ENCODE peak calls at places on chromosomes 16 and 17, in eight cellular contexts. U is dorsolateral prefrontal cortex, L is IMR-90, V is OCI-LY7, P is GM12878, R is HCT116, H is heart left ventricle, T is lower leg skin. C is an unnamed sample.

GRCh38 chr17:4747847-4748246 is 8.1 kb upstream of the CXCL16 start:
- DNase-seq in U (no peak), L (no peak), V (peak; percentile 29), P (no peak), R (no peak), H (no peak), T (no peak), C (no peak)

GRCh38 chr16:64858076-64858475 is 263.8 kb downstream of the CDH11 start:
- DNase-seq in U (no peak), L (peak; percentile 78), V (no peak), P (no peak), R (no peak), H (no peak), T (no peak), C (peak; percentile 52)

GRCh38 chr17:42275527-42276358 is 448 bp downstream of the STAT5B start:
- DNase-seq in U (no peak), L (peak; percentile 59), V (peak; percentile 30), P (no peak), R (no peak), H (no peak), T (no peak), C (peak; percentile 52)

GRCh38 chr17:76292567-76292966 is 15.5 kb downstream of the QRICH2 start:
- DNase-seq in U (no peak), L (no peak), V (no peak), P (no peak), R (no peak), H (no peak), T (no peak), C (no peak)

GRCh38 chr17:48502312-48502711 is 28.5 kb downstream of the HOXB1 start:
- DNase-seq in U (no peak), L (no peak), V (no peak), P (no peak), R (no peak), H (no peak), T (no peak), C (no peak)

GRCh38 chr17:52181842-52182241 is 23.3 kb upstream of the CA10 start:
- DNase-seq in U (no peak), L (no peak), V (no peak), P (no peak), R (no peak), H (no peak), T (no peak), C (no peak)

GRCh38 chr17:32445976-32446375 is 1.7 kb downstream of the PSMD11 start:
- DNase-seq in U (no peak), L (peak; percentile 57), V (peak; percentile 11), P (no peak), R (no peak), H (no peak), T (no peak), C (peak; percentile 30)

GRCh38 chr16:4915226-4915761 is 21.7 kb downstream of the PPL start:
- DNase-seq in U (no peak), L (peak; percentile 96), V (no peak), P (no peak), R (peak; percentile 57), H (no peak), T (no peak), C (peak; percentile 96)

GRCh38 chr17:79652999-79653643 is 42.3 kb upstream of the RBFOX3 start:
- DNase-seq in U (no peak), L (no peak), V (no peak), P (no peak), R (no peak), H (no peak), T (no peak), C (no peak)

GRCh38 chr17:17693253-17693954 is 12.1 kb downstream of the RAI1 start:
- DNase-seq in U (peak; percentile 70), L (no peak), V (no peak), P (no peak), R (no peak), H (peak; percentile 62), T (no peak), C (no peak)
- TF ChIP-seq CTCF in U (peak; percentile 38), L (no peak), V (no peak), P (no peak), R (no peak), H (no peak), T (no peak), C (no peak)

GRCh38 chr16:72788269-72788809 is 259.6 kb downstream of the ZFHX3 start:
- DNase-seq in U (no peak), L (no peak), V (no peak), P (no peak), R (no peak), H (no peak), T (no peak), C (no peak)

GRCh38 chr16:72787519-72788268 is 260.2 kb downstream of the ZFHX3 start:
- DNase-seq in U (peak; percentile 65), L (peak; percentile 94), V (no peak), P (peak; percentile 9), R (no peak), H (no peak), T (peak; percentile 77), C (peak; percentile 95)

GRCh38 chr16:72785886-72786285 is 262.0 kb downstream of the ZFHX3 start:
- DNase-seq in U (no peak), L (peak; percentile 17), V (no peak), P (no peak), R (no peak), H (no peak), T (no peak), C (peak; percentile 56)

GRCh38 chr16:72787130-72787518 is 260.8 kb downstream of the ZFHX3 start:
- DNase-seq in U (no peak), L (no peak), V (no peak), P (no peak), R (no peak), H (no peak), T (no peak), C (no peak)

GRCh38 chr16:72786606-72787005 is 261.3 kb downstream of the ZFHX3 start:
- DNase-seq in U (no peak), L (no peak), V (no peak), P (no peak), R (no peak), H (no peak), T (no peak), C (no peak)
- H3K4me3 ChIP-seq in U (peak overlapping the region; percentile 72), L (no peak overlapping the region), V (no peak overlapping the region), P (no peak overlapping the region), R (no peak overlapping the region), H (no peak overlapping the region), T (no peak overlapping the region), C (peak overlapping the region; percentile 79)

GRCh38 chr17:77889135-77889505 is 69.4 kb upstream of the TNRC6C start:
- DNase-seq in U (no peak), L (no peak), V (no peak), P (no peak), R (no peak), H (no peak), T (no peak), C (no peak)
- TF ChIP-seq CTCF in U (no peak), L (no peak), V (no peak), P (no peak), R (no peak), H (no peak), T (no peak), C (no peak)

GRCh38 chr16:19757762-19758595 is 39.9 kb downstream of the IQCK start:
- DNase-seq in U (no peak), L (peak; percentile 40), V (no peak), P (no peak), R (no peak), H (no peak), T (no peak), C (peak; percentile 19)
- H3K4me3 ChIP-seq in U (peak overlapping the region; percentile 38), L (peak overlapping the region; percentile 14), V (no peak overlapping the region), P (no peak overlapping the region), R (no peak overlapping the region), H (no peak overlapping the region), T (no peak overlapping the region), C (no peak overlapping the region)

DNA sequence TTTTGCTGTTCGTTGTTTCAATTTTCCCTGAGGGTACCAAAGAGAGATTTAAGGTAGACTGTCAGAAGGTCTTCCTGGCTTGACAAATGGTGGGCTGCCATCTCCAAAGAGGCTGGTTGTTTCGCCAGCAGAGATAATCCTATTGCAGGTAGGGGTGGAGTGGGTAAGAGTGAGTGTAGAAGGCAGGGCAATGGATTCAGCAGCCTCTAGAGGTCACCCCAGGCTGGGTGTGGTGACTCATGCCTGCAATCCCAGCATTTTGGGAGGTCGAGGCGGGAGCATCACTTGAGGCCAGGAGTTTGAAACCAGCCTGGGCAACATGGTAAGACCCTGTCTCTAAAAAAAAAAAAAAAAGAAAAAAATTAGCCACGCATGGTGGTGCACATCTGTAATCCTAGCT is 34.6 kb downstream of the DCAKD start:
- DNase-seq in U (no peak), L (no peak), V (peak; percentile 29), P (no peak), R (no peak), H (no peak), T (no peak), C (no peak)
- TF ChIP-seq CTCF in U (no peak), L (peak; percentile 20), V (peak; percentile 73), P (peak; percentile 40), R (peak; percentile 26), H (no peak), T (no peak), C (peak; percentile 42)

DNA sequence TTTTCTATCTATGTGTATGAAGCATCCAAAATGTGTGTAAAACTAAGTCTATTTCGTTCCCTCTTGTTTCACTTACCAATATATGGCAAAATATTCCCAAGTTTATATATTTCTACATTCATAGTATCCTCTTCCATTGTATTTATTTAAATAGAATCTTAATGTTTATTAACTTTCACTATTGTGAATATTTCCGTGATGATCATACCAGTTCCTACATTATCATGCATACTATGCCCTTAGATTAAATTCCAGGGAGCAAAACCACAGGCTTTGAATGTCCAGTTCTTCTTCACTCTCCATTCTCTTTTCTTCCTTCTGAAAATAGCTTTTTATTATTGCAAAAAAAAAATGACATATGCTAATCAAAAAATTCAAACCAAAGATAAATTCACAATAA is 4.0 kb downstream of the MAP2K6 start:
- DNase-seq in U (no peak), L (peak; percentile 60), V (no peak), P (no peak), R (no peak), H (no peak), T (no peak), C (peak; percentile 27)
- H3K4me3 ChIP-seq in U (no peak overlapping the region), L (no peak overlapping the region), V (no peak overlapping the region), P (no peak overlapping the region), R (no peak overlapping the region), H (no peak overlapping the region), T (no peak overlapping the region), C (no peak overlapping the region)

GRCh38 chr16:50821586-50821985 is 79.7 kb downstream of the CYLD start:
- DNase-seq in U (no peak), L (peak; percentile 23), V (no peak), P (no peak), R (peak; percentile 16), H (no peak), T (no peak), C (no peak)
- TF ChIP-seq CTCF in U (no peak), L (peak; percentile 6), V (no peak), P (no peak), R (no peak), H (no peak), T (no peak), C (peak; percentile 26)

DNA sequence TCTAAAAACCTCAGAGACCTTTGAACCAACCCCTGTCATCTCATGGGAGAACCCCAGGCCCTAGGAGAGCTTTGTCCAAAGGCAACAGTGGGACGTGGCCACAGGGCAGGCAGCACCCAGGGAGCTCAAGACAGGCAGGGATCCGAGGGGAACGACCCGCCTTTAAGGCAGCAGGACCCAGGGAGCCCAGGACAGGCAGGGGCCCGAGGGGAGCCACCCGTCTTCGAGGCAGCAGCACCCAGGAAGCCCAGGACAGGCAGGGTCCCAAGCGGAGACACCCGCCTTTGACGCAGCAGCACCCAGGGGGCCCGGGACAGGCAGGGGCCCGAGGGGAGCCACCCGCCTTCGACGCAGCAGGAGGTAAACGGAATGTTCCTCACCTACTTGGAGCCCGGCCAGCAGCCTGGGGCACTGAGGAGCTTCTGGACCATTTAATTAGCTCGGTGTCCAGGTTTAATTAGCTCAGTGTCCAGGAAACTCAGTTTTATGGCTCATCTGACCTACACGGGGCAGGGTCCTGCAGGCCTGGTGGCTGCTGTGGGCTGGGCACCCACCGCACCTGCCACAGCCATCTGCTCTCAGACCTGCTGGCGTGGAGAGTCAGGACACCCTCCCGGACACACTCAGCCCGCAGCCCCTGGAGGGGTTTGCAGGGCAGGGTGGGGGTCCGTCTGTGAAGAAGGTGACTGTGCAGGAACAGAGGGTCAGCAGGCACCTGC is 24.4 kb downstream of the PIEZO1 start:
- DNase-seq in U (no peak), L (no peak), V (no peak), P (no peak), R (no peak), H (no peak), T (no peak), C (no peak)
- H3K4me3 ChIP-seq in U (no peak overlapping the region), L (no peak overlapping the region), V (no peak overlapping the region), P (no peak overlapping the region), R (no peak overlapping the region), H (no peak overlapping the region), T (no peak overlapping the region), C (no peak overlapping the region)

C was measured in choroid plexus epithelial cell.